ENCODE peak calls at places on chromosomes 5 and 9, in four cellular contexts. M is HCT116, N is K562, J is HepG2. G is an unnamed sample.

GRCh38 chr5:66757834-66758396 is 161.7 kb downstream of the MAST4 start:
- DNase-seq in J (no peak), M (no peak), N (no peak), G (no peak)

GRCh38 chr9:128104171-128104618 is 23.3 kb downstream of the PTGES2 start:
- DNase-seq in J (peak; percentile 87), M (no peak), N (no peak), G (no peak)

GRCh38 chr9:135926402-135927194 is 19.3 kb upstream of the CAMSAP1 start:
- DNase-seq in J (no peak), M (peak; percentile 90), N (no peak), G (peak; percentile 57)

GRCh38 chr9:113665756-113666155 is 202.2 kb downstream of the RGS3 start:
- DNase-seq in J (no peak), M (no peak), N (no peak), G (no peak)

GRCh38 chr5:124697912-124698690 is 48.3 kb downstream of the ZNF608 start:
- DNase-seq in N (no peak), J (no peak), M (no peak), G (no peak)

GRCh38 chr5:142716963-142717362 is 31.1 kb upstream of the FGF1 start:
- DNase-seq in J (peak; percentile 54), N (no peak), M (peak; percentile 47), G (no peak)

GRCh38 chr5:178675922-178676321 is 49.1 kb upstream of the CLK4 start:
- DNase-seq in N (no peak), J (no peak), M (no peak), G (no peak)

GRCh38 chr9:129962376-129962765 is 80.6 kb downstream of the FNBP1 start:
- DNase-seq in J (no peak), M (no peak), N (no peak), G (no peak)

GRCh38 chr9:131679261-131680020 is 60.4 kb downstream of the RAPGEF1 start:
- DNase-seq in M (no peak), N (no peak), J (no peak), G (no peak)

GRCh38 chr5:123856736-123857135 is 344.8 kb downstream of the CSNK1G3 start:
- DNase-seq in M (no peak), N (no peak), J (no peak), G (no peak)

GRCh38 chr9:72025956-72026355 is 34.5 kb downstream of the C9orf57 start:
- DNase-seq in N (no peak), M (no peak), J (no peak), G (no peak)

DNA sequence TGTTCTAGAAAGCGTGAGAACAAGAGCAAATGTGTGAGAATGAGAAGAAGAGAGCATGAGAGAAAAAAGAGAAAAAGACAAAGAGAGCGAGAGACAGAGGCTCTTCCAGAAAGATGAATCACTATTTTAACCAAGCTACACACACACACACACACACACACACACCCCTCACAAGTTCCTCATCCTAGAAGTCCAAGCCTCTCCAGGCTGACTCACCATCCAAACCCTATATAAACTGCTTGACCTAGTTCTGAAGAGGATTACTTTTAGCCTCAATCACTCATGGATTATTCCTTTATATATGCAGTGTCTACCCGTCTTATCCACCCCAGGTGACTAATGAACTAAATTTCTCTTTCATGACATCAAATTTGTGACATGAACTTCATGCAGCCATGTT is 37.6 kb downstream of the C9orf57 start:
- DNase-seq in M (no peak), N (no peak), J (no peak), G (no peak)
- TF ChIP-seq TCF7L2 in M (no peak), N (no peak), J (no peak), G (no peak)

GRCh38 chr5:145887976-145888574 is 15.3 kb upstream of the GRXCR2 start:
- DNase-seq in J (peak; percentile 56), M (peak; percentile 60), N (peak; percentile 56), G (peak; percentile 50)
- TF ChIP-seq CTCF in J (peak; percentile 81), M (peak; percentile 78), N (peak; percentile 78), G (peak; percentile 88)

GRCh38 chr5:14445581-14446290 is 135.9 kb upstream of the OTULINL start:
- DNase-seq in N (no peak), J (no peak), M (no peak), G (no peak)
- TF ChIP-seq POLR2AphosphoS5 in N (no peak), J (no peak), M (no peak), G (no peak)

GRCh38 chr9:2729721-2730120 is 12.4 kb downstream of the KCNV2 start:
- DNase-seq in N (no peak), J (no peak), M (no peak), G (no peak)
- TF ChIP-seq TCF7L2 in N (no peak), J (no peak), M (no peak), G (no peak)

DNA sequence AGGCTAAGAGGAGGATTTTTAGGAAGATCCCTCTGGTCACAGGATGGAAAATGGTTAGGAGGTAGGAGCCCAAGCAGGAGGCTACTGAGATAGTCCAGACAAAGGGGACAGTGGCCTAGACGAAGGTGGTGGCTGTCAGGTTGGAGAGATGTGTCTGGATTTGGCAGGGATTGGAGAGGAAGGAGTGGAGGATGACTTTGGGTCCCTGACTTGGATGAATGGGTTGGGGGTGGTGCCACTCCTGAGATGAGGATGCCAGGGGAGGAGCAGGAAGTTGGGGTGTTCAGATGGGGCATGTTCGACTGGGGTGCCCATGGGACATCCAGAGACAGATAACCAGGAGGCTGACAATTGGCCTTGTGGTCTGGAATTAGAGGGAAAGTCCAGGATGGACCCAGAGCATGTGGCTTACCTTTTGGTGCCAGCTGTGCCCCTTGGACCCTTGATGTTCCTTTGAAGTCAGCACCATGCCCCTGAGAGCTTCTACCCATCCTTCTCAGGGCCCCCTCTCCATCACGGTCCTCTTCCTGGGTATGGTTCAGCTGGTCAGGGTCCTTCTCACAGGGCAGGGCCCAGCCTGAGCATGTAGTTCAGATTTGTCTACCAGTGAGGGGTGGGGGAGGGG is 15.1 kb upstream of the IGFBPL1 start:
- DNase-seq in J (no peak), M (no peak), N (no peak), G (no peak)
- TF ChIP-seq CTCF in J (no peak), M (no peak), N (no peak), G (no peak)

GRCh38 chr5:32587067-32587551 is 1.8 kb downstream of the SUB1 start:
- DNase-seq in N (no peak), J (no peak), M (no peak), G (no peak)

GRCh38 chr5:32585122-32585445 is 273 bp upstream of the SUB1 start:
- DNase-seq in M (no peak), N (no peak), J (no peak), G (no peak)

GRCh38 chr5:32586251-32586642 is 890 bp downstream of the SUB1 start:
- DNase-seq in M (no peak), J (no peak), N (no peak), G (no peak)

GRCh38 chr5:32584651-32585050 is 706 bp upstream of the SUB1 start:
- DNase-seq in M (no peak), J (no peak), N (no peak), G (peak; percentile 48)

DNA sequence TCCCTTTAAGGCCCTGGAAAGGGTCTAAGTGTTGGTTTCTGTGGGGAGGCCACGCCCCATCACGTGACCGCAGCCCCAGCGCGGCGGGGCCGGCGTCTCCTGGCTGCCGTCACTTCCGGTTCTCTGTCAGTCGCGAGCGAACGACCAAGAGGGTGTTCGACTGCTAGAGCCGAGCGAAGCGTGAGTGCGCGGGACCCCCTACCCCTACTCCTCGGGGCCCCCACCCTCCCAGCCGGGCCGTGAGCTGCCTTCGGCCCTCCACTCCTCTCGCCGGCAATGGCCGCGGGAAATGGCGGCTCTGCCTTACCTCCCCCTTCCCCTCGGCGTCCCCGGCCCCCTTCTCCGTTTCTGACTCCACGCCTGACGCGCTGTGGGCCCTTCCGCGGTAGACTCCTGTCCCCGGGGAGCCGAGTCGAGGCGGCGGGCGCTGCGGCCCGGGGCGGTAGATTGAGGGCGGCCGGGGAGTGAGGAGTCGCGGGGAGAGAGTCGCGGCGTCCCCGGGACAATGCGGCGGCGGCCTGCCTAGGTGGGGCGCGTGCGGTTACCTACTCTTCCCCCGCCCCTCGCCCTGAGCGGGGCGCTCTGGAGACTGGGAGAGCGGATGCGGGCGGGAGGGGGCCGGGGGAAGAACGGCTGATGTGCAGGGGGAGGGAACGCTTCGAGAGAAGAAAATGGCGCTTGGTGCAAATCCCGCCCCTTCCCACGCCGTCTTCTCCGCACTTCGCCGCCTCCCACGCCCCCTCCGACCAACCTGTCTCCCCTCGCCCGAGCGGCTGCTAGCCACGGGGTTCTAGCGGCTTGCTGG is at the start of gene SUB1:
- DNase-seq in J (peak; percentile 87), M (peak; percentile 85), N (peak; percentile 98), G (peak; percentile 84)
- TF ChIP-seq POLR2AphosphoS5 in J (peak; percentile 91), M (peak; percentile 91), N (peak; percentile 89), G (peak; percentile 85)

GRCh38 chr5:127313379-127313778 is 22.8 kb downstream of the MEGF10 start:
- DNase-seq in M (no peak), N (no peak), J (no peak), G (no peak)

GRCh38 chr5:127313847-127314473 is 23.4 kb downstream of the MEGF10 start:
- DNase-seq in N (peak; percentile 71), J (peak; percentile 16), M (peak; percentile 33), G (peak; percentile 28)

GRCh38 chr5:127307868-127308267 is 17.3 kb downstream of the MEGF10 start:
- DNase-seq in N (no peak), M (no peak), J (no peak), G (no peak)

GRCh38 chr5:127312131-127312530 is 21.5 kb downstream of the MEGF10 start:
- DNase-seq in M (no peak), N (no peak), J (no peak), G (no peak)

GRCh38 chr5:127311349-127311748 is 20.8 kb downstream of the MEGF10 start:
- DNase-seq in M (no peak), J (no peak), N (no peak), G (no peak)
- TF ChIP-seq TCF7L2 in M (no peak), J (no peak), N (no peak), G (no peak)

DNA sequence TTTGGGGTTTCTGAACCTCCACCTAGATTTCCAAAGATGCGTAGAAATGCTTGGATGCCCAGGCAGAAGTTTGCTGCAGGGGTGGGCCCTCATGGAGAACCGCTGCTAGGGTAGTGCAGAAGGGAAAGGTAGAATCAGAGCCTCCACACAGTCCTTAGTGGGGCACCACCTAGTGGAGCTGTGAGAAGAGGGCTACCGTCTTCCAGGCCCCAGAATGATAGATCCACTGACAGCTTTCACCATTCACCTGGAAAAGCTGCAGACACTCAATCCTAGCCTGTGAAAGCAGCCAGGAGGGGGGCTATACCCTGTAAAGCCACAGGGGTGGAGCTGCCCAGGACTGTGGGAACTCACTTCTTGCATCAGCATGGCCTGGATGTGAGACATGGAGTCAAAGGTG is 13.3 kb upstream of the HSDL2 start:
- DNase-seq in N (no peak), J (peak; percentile 39), M (peak; percentile 18), G (no peak)
- TF ChIP-seq CTCF in N (peak; percentile 14), J (peak; percentile 69), M (peak; percentile 7), G (peak; percentile 30)

DNA sequence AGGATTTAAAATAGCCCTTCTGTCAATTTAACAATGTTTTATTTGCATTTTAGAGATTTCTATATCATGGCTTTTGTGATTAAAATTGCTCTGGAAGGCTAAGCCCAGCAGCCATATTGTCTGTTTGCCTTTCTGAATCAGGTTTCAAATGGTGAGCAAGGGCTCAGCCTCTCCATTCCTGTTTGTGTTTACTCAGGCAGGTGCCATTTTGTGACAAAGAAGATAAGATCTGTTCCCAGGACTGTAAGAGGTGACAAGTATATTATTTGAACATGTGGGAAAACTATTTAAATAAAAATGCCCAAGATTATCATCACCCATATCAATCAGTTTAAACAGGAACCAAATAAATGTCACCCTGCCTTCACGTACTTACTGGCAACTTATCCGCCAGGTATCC is 641.3 kb upstream of the KLF4 start:
- DNase-seq in J (no peak), N (no peak), M (no peak), G (no peak)
- TF ChIP-seq POLR2AphosphoS5 in J (no peak), N (no peak), M (no peak), G (no peak)